ENCODE peak calls at places on chromosomes 16 and 17, in six cellular contexts. One of them, this sample, is unnamed.

GRCh38 chr17:40993856-40994255 is at the start of gene KRTAP3-3:
- DNase-seq in NCI-H510A treated with DMSO at 0.1 percent for 48 hours: peak; percentile 37
- DNase-seq in fibroblast of lung: no peak
- DNase-seq in activated T-cell treated with anti-CD3 and anti-CD28 coated beads, Interleukin-2, amount 50 U/mL, for 48 hours: no peak
- DNase-seq in stimulated activated CD8-positive, alpha-beta memory T cell treated with anti-CD3 and anti-CD28 coated beads, Interleukin-15, amount 100 ng/mL, for 24 hours: no peak
- DNase-seq in left ventricle myocardium inferior: no peak
- DNase-seq in this sample: no peak

GRCh38 chr17:76449126-76449525 is 3.8 kb downstream of the UBE2O start:
- DNase-seq in NCI-H510A treated with DMSO at 0.1 percent for 48 hours: no peak
- DNase-seq in fibroblast of lung: peak; percentile 26
- DNase-seq in activated T-cell treated with anti-CD3 and anti-CD28 coated beads, Interleukin-2, amount 50 U/mL, for 48 hours: no peak
- DNase-seq in stimulated activated CD8-positive, alpha-beta memory T cell treated with anti-CD3 and anti-CD28 coated beads, Interleukin-15, amount 100 ng/mL, for 24 hours: no peak
- DNase-seq in left ventricle myocardium inferior: no peak
- DNase-seq in this sample: no peak

GRCh38 chr16:10088380-10088793 is 93.8 kb downstream of the GRIN2A start:
- DNase-seq in NCI-H510A treated with DMSO at 0.1 percent for 48 hours: no peak
- DNase-seq in fibroblast of lung: peak; percentile 66
- DNase-seq in activated T-cell treated with anti-CD3 and anti-CD28 coated beads, Interleukin-2, amount 50 U/mL, for 48 hours: no peak
- DNase-seq in stimulated activated CD8-positive, alpha-beta memory T cell treated with anti-CD3 and anti-CD28 coated beads, Interleukin-15, amount 100 ng/mL, for 24 hours: no peak
- DNase-seq in left ventricle myocardium inferior: no peak
- DNase-seq in this sample: no peak

GRCh38 chr17:57552114-57552601 is 192.9 kb downstream of the CCDC182 start:
- DNase-seq in NCI-H510A treated with DMSO at 0.1 percent for 48 hours: no peak
- DNase-seq in fibroblast of lung: peak; percentile 40
- DNase-seq in activated T-cell treated with anti-CD3 and anti-CD28 coated beads, Interleukin-2, amount 50 U/mL, for 48 hours: peak; percentile 54
- DNase-seq in stimulated activated CD8-positive, alpha-beta memory T cell treated with anti-CD3 and anti-CD28 coated beads, Interleukin-15, amount 100 ng/mL, for 24 hours: no peak
- DNase-seq in left ventricle myocardium inferior: no peak
- DNase-seq in this sample: no peak

GRCh38 chr17:43732961-43733360 is 25.6 kb downstream of the SOST start:
- DNase-seq in NCI-H510A treated with DMSO at 0.1 percent for 48 hours: no peak
- DNase-seq in fibroblast of lung: peak; percentile 94
- DNase-seq in activated T-cell treated with anti-CD3 and anti-CD28 coated beads, Interleukin-2, amount 50 U/mL, for 48 hours: no peak
- DNase-seq in stimulated activated CD8-positive, alpha-beta memory T cell treated with anti-CD3 and anti-CD28 coated beads, Interleukin-15, amount 100 ng/mL, for 24 hours: no peak
- DNase-seq in left ventricle myocardium inferior: no peak
- DNase-seq in this sample: no peak

GRCh38 chr17:51346218-51346982 is 86.1 kb downstream of the UTP18 start:
- DNase-seq in NCI-H510A treated with DMSO at 0.1 percent for 48 hours: no peak
- DNase-seq in fibroblast of lung: no peak
- DNase-seq in activated T-cell treated with anti-CD3 and anti-CD28 coated beads, Interleukin-2, amount 50 U/mL, for 48 hours: no peak
- DNase-seq in stimulated activated CD8-positive, alpha-beta memory T cell treated with anti-CD3 and anti-CD28 coated beads, Interleukin-15, amount 100 ng/mL, for 24 hours: no peak
- DNase-seq in left ventricle myocardium inferior: no peak
- DNase-seq in this sample: no peak

GRCh38 chr17:55345132-55345531 is 76.5 kb downstream of the MMD start:
- DNase-seq in NCI-H510A treated with DMSO at 0.1 percent for 48 hours: no peak
- DNase-seq in fibroblast of lung: no peak
- DNase-seq in activated T-cell treated with anti-CD3 and anti-CD28 coated beads, Interleukin-2, amount 50 U/mL, for 48 hours: no peak
- DNase-seq in stimulated activated CD8-positive, alpha-beta memory T cell treated with anti-CD3 and anti-CD28 coated beads, Interleukin-15, amount 100 ng/mL, for 24 hours: no peak
- DNase-seq in left ventricle myocardium inferior: no peak
- DNase-seq in this sample: no peak

GRCh38 chr17:8326591-8327583 is 12.8 kb upstream of the ODF4 start:
- DNase-seq in NCI-H510A treated with DMSO at 0.1 percent for 48 hours: no peak
- DNase-seq in fibroblast of lung: peak; percentile 32
- DNase-seq in activated T-cell treated with anti-CD3 and anti-CD28 coated beads, Interleukin-2, amount 50 U/mL, for 48 hours: peak; percentile 61
- DNase-seq in stimulated activated CD8-positive, alpha-beta memory T cell treated with anti-CD3 and anti-CD28 coated beads, Interleukin-15, amount 100 ng/mL, for 24 hours: no peak
- DNase-seq in left ventricle myocardium inferior: peak; percentile 48
- DNase-seq in this sample: no peak

GRCh38 chr16:27676807-27677206 is 126.9 kb downstream of the KATNIP start:
- DNase-seq in NCI-H510A treated with DMSO at 0.1 percent for 48 hours: no peak
- DNase-seq in fibroblast of lung: peak; percentile 67
- DNase-seq in activated T-cell treated with anti-CD3 and anti-CD28 coated beads, Interleukin-2, amount 50 U/mL, for 48 hours: no peak
- DNase-seq in stimulated activated CD8-positive, alpha-beta memory T cell treated with anti-CD3 and anti-CD28 coated beads, Interleukin-15, amount 100 ng/mL, for 24 hours: no peak
- DNase-seq in left ventricle myocardium inferior: no peak
- DNase-seq in this sample: no peak

GRCh38 chr16:69924777-69925191 is 26.4 kb upstream of the CLEC18A start:
- DNase-seq in NCI-H510A treated with DMSO at 0.1 percent for 48 hours: no peak
- DNase-seq in fibroblast of lung: peak; percentile 93
- DNase-seq in activated T-cell treated with anti-CD3 and anti-CD28 coated beads, Interleukin-2, amount 50 U/mL, for 48 hours: no peak
- DNase-seq in stimulated activated CD8-positive, alpha-beta memory T cell treated with anti-CD3 and anti-CD28 coated beads, Interleukin-15, amount 100 ng/mL, for 24 hours: no peak
- DNase-seq in left ventricle myocardium inferior: peak; percentile 69
- DNase-seq in this sample: no peak

GRCh38 chr17:73667184-73667959 is 23.1 kb upstream of the SDK2 start:
- DNase-seq in NCI-H510A treated with DMSO at 0.1 percent for 48 hours: peak; percentile 52
- DNase-seq in fibroblast of lung: no peak
- DNase-seq in activated T-cell treated with anti-CD3 and anti-CD28 coated beads, Interleukin-2, amount 50 U/mL, for 48 hours: no peak
- DNase-seq in stimulated activated CD8-positive, alpha-beta memory T cell treated with anti-CD3 and anti-CD28 coated beads, Interleukin-15, amount 100 ng/mL, for 24 hours: no peak
- DNase-seq in left ventricle myocardium inferior: no peak
- DNase-seq in this sample: no peak

GRCh38 chr16:4082474-4083044 is 33.7 kb downstream of the ADCY9 start:
- DNase-seq in NCI-H510A treated with DMSO at 0.1 percent for 48 hours: no peak
- DNase-seq in fibroblast of lung: no peak
- DNase-seq in activated T-cell treated with anti-CD3 and anti-CD28 coated beads, Interleukin-2, amount 50 U/mL, for 48 hours: no peak
- DNase-seq in stimulated activated CD8-positive, alpha-beta memory T cell treated with anti-CD3 and anti-CD28 coated beads, Interleukin-15, amount 100 ng/mL, for 24 hours: no peak
- DNase-seq in left ventricle myocardium inferior: no peak
- DNase-seq in this sample: no peak

GRCh38 chr16:85888405-85889331 is 10.3 kb upstream of the IRF8 start:
- DNase-seq in NCI-H510A treated with DMSO at 0.1 percent for 48 hours: no peak
- DNase-seq in fibroblast of lung: peak; percentile 85
- DNase-seq in activated T-cell treated with anti-CD3 and anti-CD28 coated beads, Interleukin-2, amount 50 U/mL, for 48 hours: peak; percentile 54
- DNase-seq in stimulated activated CD8-positive, alpha-beta memory T cell treated with anti-CD3 and anti-CD28 coated beads, Interleukin-15, amount 100 ng/mL, for 24 hours: no peak
- DNase-seq in left ventricle myocardium inferior: no peak
- DNase-seq in this sample: no peak

GRCh38 chr17:39083270-39083669 is 68.2 kb downstream of the PLXDC1 start:
- DNase-seq in NCI-H510A treated with DMSO at 0.1 percent for 48 hours: no peak
- DNase-seq in fibroblast of lung: no peak
- DNase-seq in activated T-cell treated with anti-CD3 and anti-CD28 coated beads, Interleukin-2, amount 50 U/mL, for 48 hours: no peak
- DNase-seq in stimulated activated CD8-positive, alpha-beta memory T cell treated with anti-CD3 and anti-CD28 coated beads, Interleukin-15, amount 100 ng/mL, for 24 hours: no peak
- DNase-seq in left ventricle myocardium inferior: no peak
- DNase-seq in this sample: no peak

GRCh38 chr17:63452979-63453551 is 7.0 kb upstream of the CYB561 start:
- DNase-seq in NCI-H510A treated with DMSO at 0.1 percent for 48 hours: peak; percentile 27
- DNase-seq in fibroblast of lung: no peak
- DNase-seq in activated T-cell treated with anti-CD3 and anti-CD28 coated beads, Interleukin-2, amount 50 U/mL, for 48 hours: no peak
- DNase-seq in stimulated activated CD8-positive, alpha-beta memory T cell treated with anti-CD3 and anti-CD28 coated beads, Interleukin-15, amount 100 ng/mL, for 24 hours: no peak
- DNase-seq in left ventricle myocardium inferior: no peak
- DNase-seq in this sample: no peak

This sample was measured in type B pancreatic cell.